ENCODE peak calls at places on chromosome 11, in five cellular contexts. One of them, this sample, is unnamed.

GRCh38 chr11:43984519-43985385 is 42.3 kb downstream of the C11orf96 start:
- DNase-seq in astrocyte of the cerebellum: no peak
- DNase-seq in GM12865: no peak
- DNase-seq in B cell: no peak
- DNase-seq in NCI-H1105: peak; percentile 7
- DNase-seq in this sample: no peak

GRCh38 chr11:13760115-13760514 is 91.6 kb downstream of the FAR1 start:
- DNase-seq in GM12865: no peak
- DNase-seq in B cell: no peak
- DNase-seq in NCI-H1105: no peak
- DNase-seq in astrocyte of the cerebellum: no peak
- DNase-seq in this sample: no peak

GRCh38 chr11:67117667-67118058 is 1.4 kb upstream of the KDM2A start:
- DNase-seq in GM12865: peak; percentile 61
- DNase-seq in B cell: peak; percentile 51
- DNase-seq in NCI-H1105: peak; percentile 40
- DNase-seq in astrocyte of the cerebellum: no peak
- DNase-seq in this sample: no peak

GRCh38 chr11:5366856-5367255 is 15.5 kb downstream of the OR51B6 start:
- DNase-seq in NCI-H1105: no peak
- DNase-seq in B cell: no peak
- DNase-seq in astrocyte of the cerebellum: no peak
- DNase-seq in GM12865: no peak
- DNase-seq in this sample: no peak

GRCh38 chr11:12439615-12440014 is 62.2 kb downstream of the PARVA start:
- DNase-seq in B cell: no peak
- DNase-seq in astrocyte of the cerebellum: no peak
- DNase-seq in GM12865: no peak
- DNase-seq in NCI-H1105: no peak
- DNase-seq in this sample: no peak

GRCh38 chr11:129815596-129816461 is at the start of gene TMEM45B:
- DNase-seq in astrocyte of the cerebellum: no peak
- DNase-seq in B cell: no peak
- DNase-seq in GM12865: no peak
- DNase-seq in NCI-H1105: peak; percentile 70
- DNase-seq in this sample: no peak

GRCh38 chr11:122287401-122287800 is 171.4 kb upstream of the BLID start:
- DNase-seq in GM12865: no peak
- DNase-seq in B cell: no peak
- DNase-seq in NCI-H1105: no peak
- DNase-seq in astrocyte of the cerebellum: no peak
- DNase-seq in this sample: no peak

GRCh38 chr11:8963569-8964323 is 496 bp downstream of the TMEM9B start:
- DNase-seq in GM12865: peak; percentile 85
- DNase-seq in NCI-H1105: peak; percentile 74
- DNase-seq in astrocyte of the cerebellum: peak; percentile 4
- DNase-seq in B cell: no peak
- DNase-seq in this sample: peak; percentile 32

GRCh38 chr11:67520856-67521824 is 2.1 kb downstream of the CABP2 start:
- DNase-seq in NCI-H1105: no peak
- DNase-seq in GM12865: no peak
- DNase-seq in B cell: no peak
- DNase-seq in astrocyte of the cerebellum: no peak
- DNase-seq in this sample: no peak

This sample was measured in fibroblast of the conjunctiva.